ENCODE peak calls at places on chromosomes 11 and 22, in four cellular contexts. F is PC-3; G is Panc1; V is stimulated activated CD4-positive, alpha-beta T cell treated with anti-CD3 and anti-CD28 coated beads, Interleukin-1b, Interleukin-23, amount 100 ng/mL, for 24 hours. D is an unnamed sample.

GRCh38 chr11:68016904-68017817 is 7.0 kb downstream of the ALDH3B1 start:
- DNase-seq in V (no peak), G (no peak), F (no peak), D (no peak)

GRCh38 chr22:43418079-43418825 is 6.4 kb downstream of the MPPED1 start:
- DNase-seq in F (no peak), G (no peak), V (no peak), D (no peak)

GRCh38 chr11:36345084-36345511 is 49.0 kb downstream of the PRR5L start:
- DNase-seq in V (no peak), F (no peak), G (no peak), D (no peak)

GRCh38 chr11:115383431-115383830 is 120.8 kb downstream of the CADM1 start:
- DNase-seq in V (no peak), G (no peak), F (no peak), D (no peak)

GRCh38 chr11:64148917-64149617 is 16.8 kb downstream of the MACROD1 start:
- DNase-seq in G (no peak), F (no peak), V (no peak), D (no peak)

GRCh38 chr22:17810570-17811116 is 36.4 kb upstream of the BID start:
- DNase-seq in G (no peak), F (no peak), V (no peak), D (no peak)

GRCh38 chr22:40210814-40211213 is 33.1 kb downstream of the TNRC6B start:
- DNase-seq in V (no peak), G (no peak), F (no peak), D (no peak)

GRCh38 chr11:18749681-18750319 is 23.8 kb upstream of the IGSF22 start:
- DNase-seq in G (no peak), V (no peak), F (peak; percentile 82), D (peak; percentile 77)

GRCh38 chr22:40509401-40510134 is 127.0 kb downstream of the MRTFA start:
- DNase-seq in F (no peak), G (no peak), V (no peak), D (no peak)

GRCh38 chr11:62645934-62646824 is at the start of gene GANAB:
- DNase-seq in F (peak; percentile 99), G (peak; percentile 80), V (peak; percentile 99), D (peak; percentile 98)

GRCh38 chr11:75982309-75982708 is 167.3 kb downstream of the UVRAG start:
- DNase-seq in V (no peak), F (no peak), G (no peak), D (no peak)

GRCh38 chr11:57762235-57762866 is 749 bp downstream of the CTNND1 start:
- DNase-seq in V (no peak), F (peak; percentile 23), G (no peak), D (no peak)

GRCh38 chr22:38733329-38734202 is 22.2 kb downstream of the SUN2 start:
- DNase-seq in F (peak; percentile 29), G (no peak), V (no peak), D (peak; percentile 58)

GRCh38 chr11:11149671-11150459 is 203.2 kb downstream of the CSNK2A3 start:
- DNase-seq in F (no peak), V (no peak), G (no peak), D (no peak)

GRCh38 chr11:115208808-115209259 is 295.4 kb downstream of the CADM1 start:
- DNase-seq in G (no peak), F (no peak), V (no peak), D (no peak)

GRCh38 chr11:61378713-61379313 is 13.6 kb upstream of the TMEM216 start:
- DNase-seq in V (no peak), F (peak; percentile 77), G (no peak), D (no peak)

GRCh38 chr11:102279641-102280170 is 37.6 kb upstream of the BIRC3 start:
- DNase-seq in F (peak; percentile 63), G (no peak), V (no peak), D (no peak)

GRCh38 chr22:50545522-50546325 is at the start of gene KLHDC7B:
- DNase-seq in G (no peak), F (no peak), V (no peak), D (no peak)

GRCh38 chr22:20967697-20968201 is 694 bp downstream of the AIFM3 start:
- DNase-seq in F (no peak), G (no peak), V (no peak), D (peak; percentile 53)

GRCh38 chr11:42066113-42066512 is 606.7 kb upstream of the LRRC4C start:
- DNase-seq in G (no peak), F (peak; percentile 39), V (no peak), D (peak; percentile 36)

GRCh38 chr11:4523666-4524065 is 21.3 kb upstream of the OR52M1 start:
- DNase-seq in V (no peak), F (no peak), G (no peak), D (no peak)

GRCh38 chr11:77752518-77752917 is 68.0 kb downstream of the RSF1 start:
- DNase-seq in V (no peak), F (no peak), G (no peak), D (peak; percentile 31)

GRCh38 chr11:111976614-111977140 is 39.5 kb downstream of the DIXDC1 start:
- DNase-seq in V (no peak), G (no peak), F (peak; percentile 33), D (no peak)

GRCh38 chr22:37559901-37560681 is at the start of gene CDC42EP1:
- DNase-seq in V (no peak), F (peak; percentile 54), G (no peak), D (peak; percentile 47)

GRCh38 chr11:92251980-92252379 is 27.4 kb downstream of the FAT3 start:
- DNase-seq in V (no peak), G (no peak), F (no peak), D (no peak)

GRCh38 chr11:120029321-120029720 is 108.6 kb downstream of the TRIM29 start:
- DNase-seq in G (no peak), V (no peak), F (no peak), D (peak; percentile 8)

GRCh38 chr11:71949034-71949433 is 20.2 kb downstream of the RNF121 start:
- DNase-seq in G (no peak), V (no peak), F (no peak), D (no peak)

D was measured in H9.